ENCODE peak calls at places on chromosomes 4 and X, in six cellular contexts. One of them, this sample, is unnamed.

GRCh38 chrX:40008841-40009461 is 88.8 kb downstream of the BCOR start:
- DNase-seq in CD8-positive, alpha-beta T cell: no peak
- DNase-seq in tibial nerve: no peak
- DNase-seq in RWPE1: no peak
- DNase-seq in mesendoderm: peak
- DNase-seq in body of pancreas: peak
- DNase-seq in this sample: peak

GRCh38 chr4:110107868-110108267 is 90.5 kb downstream of the ELOVL6 start:
- DNase-seq in body of pancreas: no peak
- DNase-seq in CD8-positive, alpha-beta T cell: no peak
- DNase-seq in mesendoderm: no peak
- DNase-seq in RWPE1: no peak
- DNase-seq in tibial nerve: no peak
- DNase-seq in this sample: no peak

GRCh38 chr4:71004281-71004851 is 10.9 kb downstream of the DCK start:
- DNase-seq in mesendoderm: peak
- DNase-seq in tibial nerve: no peak
- DNase-seq in RWPE1: no peak
- DNase-seq in CD8-positive, alpha-beta T cell: peak
- DNase-seq in body of pancreas: no peak
- DNase-seq in this sample: no peak

GRCh38 chr4:185504098-185505047 is 30.9 kb downstream of the PDLIM3 start:
- DNase-seq in body of pancreas: peak
- DNase-seq in CD8-positive, alpha-beta T cell: no peak
- DNase-seq in RWPE1: peak
- DNase-seq in mesendoderm: no peak
- DNase-seq in tibial nerve: no peak
- DNase-seq in this sample: no peak

GRCh38 chr4:181939199-181939945 is 303.8 kb upstream of the TENM3 start:
- DNase-seq in tibial nerve: no peak
- DNase-seq in RWPE1: no peak
- DNase-seq in CD8-positive, alpha-beta T cell: no peak
- DNase-seq in body of pancreas: no peak
- DNase-seq in mesendoderm: peak
- DNase-seq in this sample: no peak

GRCh38 chr4:96913437-96914075 is 1073.7 kb downstream of the PDHA2 start:
- DNase-seq in mesendoderm: peak
- DNase-seq in RWPE1: no peak
- DNase-seq in CD8-positive, alpha-beta T cell: no peak
- DNase-seq in tibial nerve: no peak
- DNase-seq in body of pancreas: no peak
- DNase-seq in this sample: no peak

GRCh38 chr4:113784497-113785254 is 23.1 kb upstream of the CAMK2D start:
- DNase-seq in tibial nerve: no peak
- DNase-seq in body of pancreas: no peak
- DNase-seq in RWPE1: peak
- DNase-seq in mesendoderm: no peak
- DNase-seq in CD8-positive, alpha-beta T cell: no peak
- DNase-seq in this sample: no peak

GRCh38 chr4:76640252-76640925 is 205.4 kb downstream of the SHROOM3 start:
- DNase-seq in CD8-positive, alpha-beta T cell: no peak
- DNase-seq in tibial nerve: no peak
- DNase-seq in body of pancreas: peak
- DNase-seq in RWPE1: peak
- DNase-seq in mesendoderm: no peak
- DNase-seq in this sample: no peak

GRCh38 chrX:141405878-141406492 is 163.7 kb upstream of the SPANXC start:
- DNase-seq in mesendoderm: no peak
- DNase-seq in RWPE1: peak
- DNase-seq in CD8-positive, alpha-beta T cell: no peak
- DNase-seq in tibial nerve: no peak
- DNase-seq in body of pancreas: no peak
- DNase-seq in this sample: no peak

GRCh38 chrX:15853586-15854079 is 980 bp downstream of the AP1S2 start:
- DNase-seq in body of pancreas: no peak
- DNase-seq in mesendoderm: no peak
- DNase-seq in tibial nerve: no peak
- DNase-seq in RWPE1: no peak
- DNase-seq in CD8-positive, alpha-beta T cell: no peak
- DNase-seq in this sample: no peak

GRCh38 chr4:126772662-126773061 is 860.1 kb upstream of the INTU start:
- DNase-seq in CD8-positive, alpha-beta T cell: no peak
- DNase-seq in body of pancreas: no peak
- DNase-seq in mesendoderm: no peak
- DNase-seq in tibial nerve: no peak
- DNase-seq in RWPE1: no peak
- DNase-seq in this sample: no peak

DNA sequence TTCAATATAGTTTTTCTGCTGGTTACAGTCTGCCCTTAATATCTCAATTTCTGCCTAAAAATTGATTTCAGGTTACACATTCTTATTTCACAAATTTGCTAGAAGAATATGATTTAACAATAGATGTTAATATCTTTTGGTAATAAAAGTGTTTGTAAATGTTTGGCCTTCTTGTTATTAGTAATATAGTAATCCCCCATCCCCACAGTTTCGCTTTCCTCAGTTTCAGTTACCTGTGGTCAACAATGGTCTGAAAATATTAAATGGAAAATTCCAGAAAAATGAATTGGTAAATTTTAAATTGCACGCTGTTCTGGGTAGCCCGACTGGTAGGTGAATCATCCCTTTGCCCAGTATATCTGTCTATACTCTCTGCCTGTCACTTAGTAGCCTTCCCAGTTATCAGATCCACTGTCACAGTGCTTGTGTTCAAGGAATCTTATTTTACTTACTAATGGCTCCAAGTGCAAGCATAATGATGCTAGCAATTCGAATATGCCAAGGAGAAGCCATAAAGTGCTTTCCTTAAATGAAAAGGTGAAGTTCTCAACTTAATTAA is 3.5 kb upstream of the BMP2K start:
- DNase-seq in CD8-positive, alpha-beta T cell: no peak
- DNase-seq in mesendoderm: no peak
- DNase-seq in body of pancreas: no peak
- DNase-seq in tibial nerve: no peak
- DNase-seq in RWPE1: no peak
- DNase-seq in this sample: no peak
- H3K27ac ChIP-seq in CD8-positive, alpha-beta T cell: no peak
- H3K27ac ChIP-seq in mesendoderm: no peak
- H3K27ac ChIP-seq in body of pancreas: no peak
- H3K27ac ChIP-seq in tibial nerve: no peak
- H3K27ac ChIP-seq in RWPE1: no peak
- H3K27ac ChIP-seq in this sample: no peak

DNA sequence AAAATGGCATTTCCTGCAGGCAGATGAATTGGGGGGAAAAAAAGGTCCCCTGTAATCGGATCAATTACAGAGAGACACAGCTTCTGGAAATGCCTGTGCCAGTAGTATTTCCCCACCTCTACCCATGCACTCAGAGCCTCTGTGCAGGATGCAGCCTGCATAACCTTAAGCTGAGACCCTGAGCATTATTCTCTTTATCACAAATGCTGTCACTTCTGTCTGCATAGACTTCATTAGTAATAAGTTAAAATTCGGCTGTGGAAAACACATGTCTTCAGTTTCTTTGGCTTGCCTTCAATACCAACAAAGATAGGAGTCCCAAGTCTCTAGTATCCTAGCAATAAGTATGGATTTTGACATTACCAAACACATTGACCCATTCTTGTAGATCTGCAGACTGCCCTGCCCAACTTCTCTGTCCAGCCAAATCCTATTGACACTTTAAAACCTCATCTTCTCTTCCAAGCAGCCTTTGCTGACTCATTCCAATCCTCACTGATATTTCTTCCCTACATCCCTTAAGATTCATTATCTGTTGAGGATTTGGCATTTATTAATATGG is 70.8 kb downstream of the LUZP4 start:
- DNase-seq in mesendoderm: no peak
- DNase-seq in tibial nerve: no peak
- DNase-seq in CD8-positive, alpha-beta T cell: no peak
- DNase-seq in RWPE1: no peak
- DNase-seq in body of pancreas: no peak
- DNase-seq in this sample: no peak
- H3K27ac ChIP-seq in mesendoderm: no peak
- H3K27ac ChIP-seq in tibial nerve: no peak
- H3K27ac ChIP-seq in CD8-positive, alpha-beta T cell: no peak
- H3K27ac ChIP-seq in RWPE1: no peak
- H3K27ac ChIP-seq in body of pancreas: no peak
- H3K27ac ChIP-seq in this sample: no peak

GRCh38 chrX:136823175-136823574 is 42.4 kb upstream of the ARHGEF6 start:
- DNase-seq in CD8-positive, alpha-beta T cell: no peak
- DNase-seq in body of pancreas: no peak
- DNase-seq in mesendoderm: no peak
- DNase-seq in tibial nerve: no peak
- DNase-seq in RWPE1: peak
- DNase-seq in this sample: no peak

GRCh38 chrX:136828830-136829229 is 48.1 kb upstream of the ARHGEF6 start:
- DNase-seq in tibial nerve: no peak
- DNase-seq in mesendoderm: no peak
- DNase-seq in CD8-positive, alpha-beta T cell: no peak
- DNase-seq in body of pancreas: no peak
- DNase-seq in RWPE1: no peak
- DNase-seq in this sample: no peak
- H3K27ac ChIP-seq in tibial nerve: no peak
- H3K27ac ChIP-seq in mesendoderm: no peak
- H3K27ac ChIP-seq in CD8-positive, alpha-beta T cell: no peak
- H3K27ac ChIP-seq in body of pancreas: no peak
- H3K27ac ChIP-seq in RWPE1: no peak
- H3K27ac ChIP-seq in this sample: no peak

GRCh38 chr4:54497947-54498346 is 159.8 kb upstream of the KIT start:
- DNase-seq in body of pancreas: no peak
- DNase-seq in RWPE1: no peak
- DNase-seq in tibial nerve: no peak
- DNase-seq in mesendoderm: no peak
- DNase-seq in CD8-positive, alpha-beta T cell: no peak
- DNase-seq in this sample: no peak

GRCh38 chr4:54496412-54496811 is 161.3 kb upstream of the KIT start:
- DNase-seq in tibial nerve: no peak
- DNase-seq in mesendoderm: no peak
- DNase-seq in CD8-positive, alpha-beta T cell: no peak
- DNase-seq in RWPE1: no peak
- DNase-seq in body of pancreas: no peak
- DNase-seq in this sample: no peak

GRCh38 chr4:54495641-54496040 is 162.1 kb upstream of the KIT start:
- DNase-seq in tibial nerve: no peak
- DNase-seq in CD8-positive, alpha-beta T cell: no peak
- DNase-seq in RWPE1: no peak
- DNase-seq in body of pancreas: no peak
- DNase-seq in mesendoderm: no peak
- DNase-seq in this sample: no peak

GRCh38 chr4:54498661-54499111 is 159.1 kb upstream of the KIT start:
- DNase-seq in tibial nerve: no peak
- DNase-seq in body of pancreas: no peak
- DNase-seq in CD8-positive, alpha-beta T cell: no peak
- DNase-seq in RWPE1: peak
- DNase-seq in mesendoderm: peak
- DNase-seq in this sample: no peak

GRCh38 chr4:54499308-54500074 is 158.3 kb upstream of the KIT start:
- DNase-seq in RWPE1: peak
- DNase-seq in tibial nerve: no peak
- DNase-seq in body of pancreas: no peak
- DNase-seq in mesendoderm: peak
- DNase-seq in CD8-positive, alpha-beta T cell: no peak
- DNase-seq in this sample: no peak
- H3K27ac ChIP-seq in RWPE1: no peak
- H3K27ac ChIP-seq in tibial nerve: no peak
- H3K27ac ChIP-seq in body of pancreas: no peak
- H3K27ac ChIP-seq in mesendoderm: peak
- H3K27ac ChIP-seq in CD8-positive, alpha-beta T cell: no peak
- H3K27ac ChIP-seq in this sample: no peak

GRCh38 chr4:183118585-183118984 is 19.5 kb downstream of the WWC2 start:
- DNase-seq in body of pancreas: peak
- DNase-seq in RWPE1: peak
- DNase-seq in tibial nerve: no peak
- DNase-seq in CD8-positive, alpha-beta T cell: no peak
- DNase-seq in mesendoderm: peak
- DNase-seq in this sample: no peak
- H3K27ac ChIP-seq in body of pancreas: peak
- H3K27ac ChIP-seq in RWPE1: no peak
- H3K27ac ChIP-seq in tibial nerve: no peak
- H3K27ac ChIP-seq in CD8-positive, alpha-beta T cell: no peak
- H3K27ac ChIP-seq in mesendoderm: no peak
- H3K27ac ChIP-seq in this sample: no peak

GRCh38 chr4:188942606-188943005 is 803.4 kb downstream of the TRIML1 start:
- DNase-seq in mesendoderm: no peak
- DNase-seq in tibial nerve: no peak
- DNase-seq in RWPE1: no peak
- DNase-seq in body of pancreas: no peak
- DNase-seq in CD8-positive, alpha-beta T cell: no peak
- DNase-seq in this sample: no peak
- H3K27ac ChIP-seq in mesendoderm: no peak
- H3K27ac ChIP-seq in tibial nerve: no peak
- H3K27ac ChIP-seq in RWPE1: no peak
- H3K27ac ChIP-seq in body of pancreas: no peak
- H3K27ac ChIP-seq in CD8-positive, alpha-beta T cell: no peak
- H3K27ac ChIP-seq in this sample: no peak

GRCh38 chr4:41158756-41159155 is 55.6 kb downstream of the APBB2 start:
- DNase-seq in mesendoderm: no peak
- DNase-seq in body of pancreas: no peak
- DNase-seq in RWPE1: no peak
- DNase-seq in tibial nerve: no peak
- DNase-seq in CD8-positive, alpha-beta T cell: no peak
- DNase-seq in this sample: no peak
- H3K27ac ChIP-seq in mesendoderm: no peak
- H3K27ac ChIP-seq in body of pancreas: no peak
- H3K27ac ChIP-seq in RWPE1: peak
- H3K27ac ChIP-seq in tibial nerve: no peak
- H3K27ac ChIP-seq in CD8-positive, alpha-beta T cell: no peak
- H3K27ac ChIP-seq in this sample: no peak